ENCODE peak calls at places on chromosomes 12 and 14, in five cellular contexts. One of them, this sample, is unnamed.
A peak's percentile ranks its signal among the peaks of the same experiment; 100 is the strongest.

GRCh38 chr12:64451687-64452558 is at the start of gene TBK1:
- DNase-seq in NCI-H187: peak; percentile 61
- DNase-seq in Kasumi-1: peak; percentile 41
- DNase-seq in T-helper 2 cell: peak; percentile 72
- DNase-seq in stimulated activated CD4-positive, alpha-beta T cell treated with anti-CD3 and anti-CD28 coated beads, Interleukin-12 subunit alpha, Interleukin-12 subunit beta, amount 100 ng/mL, for 4 hours: peak; percentile 62
- DNase-seq in this sample: peak; percentile 90

GRCh38 chr14:26549571-26549970 is 48.3 kb downstream of the NOVA1 start:
- DNase-seq in Kasumi-1: no peak
- DNase-seq in stimulated activated CD4-positive, alpha-beta T cell treated with anti-CD3 and anti-CD28 coated beads, Interleukin-12 subunit alpha, Interleukin-12 subunit beta, amount 100 ng/mL, for 4 hours: no peak
- DNase-seq in T-helper 2 cell: no peak
- DNase-seq in NCI-H187: no peak
- DNase-seq in this sample: no peak

GRCh38 chr14:86035882-86036281 is 505.9 kb downstream of the FLRT2 start:
- DNase-seq in NCI-H187: no peak
- DNase-seq in stimulated activated CD4-positive, alpha-beta T cell treated with anti-CD3 and anti-CD28 coated beads, Interleukin-12 subunit alpha, Interleukin-12 subunit beta, amount 100 ng/mL, for 4 hours: no peak
- DNase-seq in T-helper 2 cell: peak; percentile 26
- DNase-seq in Kasumi-1: no peak
- DNase-seq in this sample: no peak

GRCh38 chr12:3246253-3246652 is 169.1 kb downstream of the TSPAN9 start:
- DNase-seq in Kasumi-1: no peak
- DNase-seq in T-helper 2 cell: no peak
- DNase-seq in stimulated activated CD4-positive, alpha-beta T cell treated with anti-CD3 and anti-CD28 coated beads, Interleukin-12 subunit alpha, Interleukin-12 subunit beta, amount 100 ng/mL, for 4 hours: no peak
- DNase-seq in NCI-H187: no peak
- DNase-seq in this sample: no peak

GRCh38 chr14:50489851-50490250 is 42.5 kb downstream of the MAP4K5 start:
- DNase-seq in T-helper 2 cell: peak; percentile 22
- DNase-seq in NCI-H187: no peak
- DNase-seq in stimulated activated CD4-positive, alpha-beta T cell treated with anti-CD3 and anti-CD28 coated beads, Interleukin-12 subunit alpha, Interleukin-12 subunit beta, amount 100 ng/mL, for 4 hours: no peak
- DNase-seq in Kasumi-1: no peak
- DNase-seq in this sample: no peak

GRCh38 chr12:94073441-94074051 is 74.8 kb upstream of the PLXNC1 start:
- DNase-seq in Kasumi-1: no peak
- DNase-seq in T-helper 2 cell: no peak
- DNase-seq in NCI-H187: no peak
- DNase-seq in stimulated activated CD4-positive, alpha-beta T cell treated with anti-CD3 and anti-CD28 coated beads, Interleukin-12 subunit alpha, Interleukin-12 subunit beta, amount 100 ng/mL, for 4 hours: no peak
- DNase-seq in this sample: no peak

GRCh38 chr12:80941916-80942315 is 4.2 kb upstream of the LIN7A start:
- DNase-seq in stimulated activated CD4-positive, alpha-beta T cell treated with anti-CD3 and anti-CD28 coated beads, Interleukin-12 subunit alpha, Interleukin-12 subunit beta, amount 100 ng/mL, for 4 hours: no peak
- DNase-seq in T-helper 2 cell: no peak
- DNase-seq in Kasumi-1: no peak
- DNase-seq in NCI-H187: no peak
- DNase-seq in this sample: no peak

GRCh38 chr12:52518574-52519469 is 1.4 kb downstream of the KRT5 start:
- DNase-seq in T-helper 2 cell: no peak
- DNase-seq in Kasumi-1: no peak
- DNase-seq in stimulated activated CD4-positive, alpha-beta T cell treated with anti-CD3 and anti-CD28 coated beads, Interleukin-12 subunit alpha, Interleukin-12 subunit beta, amount 100 ng/mL, for 4 hours: no peak
- DNase-seq in NCI-H187: no peak
- DNase-seq in this sample: no peak

GRCh38 chr12:43338848-43339526 is 213.0 kb downstream of the ADAMTS20 start:
- DNase-seq in T-helper 2 cell: peak; percentile 1
- DNase-seq in Kasumi-1: peak; percentile 87
- DNase-seq in stimulated activated CD4-positive, alpha-beta T cell treated with anti-CD3 and anti-CD28 coated beads, Interleukin-12 subunit alpha, Interleukin-12 subunit beta, amount 100 ng/mL, for 4 hours: no peak
- DNase-seq in NCI-H187: no peak
- DNase-seq in this sample: peak; percentile 10

GRCh38 chr12:10339441-10339840 is 31.8 kb downstream of the KLRD1 start:
- DNase-seq in Kasumi-1: no peak
- DNase-seq in stimulated activated CD4-positive, alpha-beta T cell treated with anti-CD3 and anti-CD28 coated beads, Interleukin-12 subunit alpha, Interleukin-12 subunit beta, amount 100 ng/mL, for 4 hours: no peak
- DNase-seq in T-helper 2 cell: no peak
- DNase-seq in NCI-H187: no peak
- DNase-seq in this sample: peak; percentile 75

GRCh38 chr12:18462437-18462836 is 201.1 kb downstream of the PIK3C2G start:
- DNase-seq in stimulated activated CD4-positive, alpha-beta T cell treated with anti-CD3 and anti-CD28 coated beads, Interleukin-12 subunit alpha, Interleukin-12 subunit beta, amount 100 ng/mL, for 4 hours: no peak
- DNase-seq in NCI-H187: no peak
- DNase-seq in Kasumi-1: no peak
- DNase-seq in T-helper 2 cell: no peak
- DNase-seq in this sample: peak; percentile 88

GRCh38 chr12:104064842-104065441 is 611 bp downstream of the HCFC2 start:
- DNase-seq in NCI-H187: no peak
- DNase-seq in Kasumi-1: no peak
- DNase-seq in stimulated activated CD4-positive, alpha-beta T cell treated with anti-CD3 and anti-CD28 coated beads, Interleukin-12 subunit alpha, Interleukin-12 subunit beta, amount 100 ng/mL, for 4 hours: no peak
- DNase-seq in T-helper 2 cell: peak; percentile 10
- DNase-seq in this sample: peak; percentile 10

GRCh38 chr14:86050072-86050683 is 520.2 kb downstream of the FLRT2 start:
- DNase-seq in NCI-H187: no peak
- DNase-seq in T-helper 2 cell: peak; percentile 55
- DNase-seq in stimulated activated CD4-positive, alpha-beta T cell treated with anti-CD3 and anti-CD28 coated beads, Interleukin-12 subunit alpha, Interleukin-12 subunit beta, amount 100 ng/mL, for 4 hours: no peak
- DNase-seq in Kasumi-1: no peak
- DNase-seq in this sample: no peak

GRCh38 chr14:53408175-53408879 is 255.2 kb upstream of the DDHD1 start:
- DNase-seq in T-helper 2 cell: no peak
- DNase-seq in stimulated activated CD4-positive, alpha-beta T cell treated with anti-CD3 and anti-CD28 coated beads, Interleukin-12 subunit alpha, Interleukin-12 subunit beta, amount 100 ng/mL, for 4 hours: no peak
- DNase-seq in Kasumi-1: no peak
- DNase-seq in NCI-H187: peak; percentile 70
- DNase-seq in this sample: no peak

GRCh38 chr14:95255487-95255886 is 64.2 kb downstream of the CLMN start:
- DNase-seq in stimulated activated CD4-positive, alpha-beta T cell treated with anti-CD3 and anti-CD28 coated beads, Interleukin-12 subunit alpha, Interleukin-12 subunit beta, amount 100 ng/mL, for 4 hours: no peak
- DNase-seq in T-helper 2 cell: no peak
- DNase-seq in Kasumi-1: no peak
- DNase-seq in NCI-H187: peak; percentile 85
- DNase-seq in this sample: no peak

GRCh38 chr14:69828372-69828771 is 31.3 kb upstream of the SLC10A1 start:
- DNase-seq in NCI-H187: no peak
- DNase-seq in Kasumi-1: no peak
- DNase-seq in stimulated activated CD4-positive, alpha-beta T cell treated with anti-CD3 and anti-CD28 coated beads, Interleukin-12 subunit alpha, Interleukin-12 subunit beta, amount 100 ng/mL, for 4 hours: no peak
- DNase-seq in T-helper 2 cell: no peak
- DNase-seq in this sample: peak; percentile 84

GRCh38 chr12:54463034-54463433 is 10.4 kb downstream of the GTSF1 start:
- DNase-seq in Kasumi-1: no peak
- DNase-seq in T-helper 2 cell: peak; percentile 9
- DNase-seq in stimulated activated CD4-positive, alpha-beta T cell treated with anti-CD3 and anti-CD28 coated beads, Interleukin-12 subunit alpha, Interleukin-12 subunit beta, amount 100 ng/mL, for 4 hours: no peak
- DNase-seq in NCI-H187: no peak
- DNase-seq in this sample: peak; percentile 33

GRCh38 chr12:13339538-13339937 is 143.0 kb downstream of the EMP1 start:
- DNase-seq in NCI-H187: no peak
- DNase-seq in Kasumi-1: no peak
- DNase-seq in T-helper 2 cell: no peak
- DNase-seq in stimulated activated CD4-positive, alpha-beta T cell treated with anti-CD3 and anti-CD28 coated beads, Interleukin-12 subunit alpha, Interleukin-12 subunit beta, amount 100 ng/mL, for 4 hours: no peak
- DNase-seq in this sample: peak; percentile 10

GRCh38 chr12:40921563-40922163 is 229.4 kb downstream of the CNTN1 start:
- DNase-seq in NCI-H187: no peak
- DNase-seq in T-helper 2 cell: peak; percentile 1
- DNase-seq in Kasumi-1: peak; percentile 27
- DNase-seq in stimulated activated CD4-positive, alpha-beta T cell treated with anti-CD3 and anti-CD28 coated beads, Interleukin-12 subunit alpha, Interleukin-12 subunit beta, amount 100 ng/mL, for 4 hours: no peak
- DNase-seq in this sample: no peak

GRCh38 chr12:49621651-49622500 is 1.5 kb upstream of the PRPF40B start:
- DNase-seq in NCI-H187: no peak
- DNase-seq in Kasumi-1: no peak
- DNase-seq in stimulated activated CD4-positive, alpha-beta T cell treated with anti-CD3 and anti-CD28 coated beads, Interleukin-12 subunit alpha, Interleukin-12 subunit beta, amount 100 ng/mL, for 4 hours: peak; percentile 31
- DNase-seq in T-helper 2 cell: no peak
- DNase-seq in this sample: no peak

GRCh38 chr14:20630340-20631022 is 11.0 kb downstream of the OR6S1 start:
- DNase-seq in T-helper 2 cell: peak; percentile 48
- DNase-seq in Kasumi-1: peak; percentile 51
- DNase-seq in NCI-H187: no peak
- DNase-seq in stimulated activated CD4-positive, alpha-beta T cell treated with anti-CD3 and anti-CD28 coated beads, Interleukin-12 subunit alpha, Interleukin-12 subunit beta, amount 100 ng/mL, for 4 hours: no peak
- DNase-seq in this sample: peak; percentile 22

This sample was measured in MG63.